ENCODE peak calls at places on chromosome 16, in nine cellular contexts. L is endothelial cell, I is Peyer's patch, B is astrocyte of the cerebellum, Q is Calu3, W is activated B cell treated with CpG ODN at 0.5 μM for 24 hours, K is astrocyte of the spinal cord, V is AG10803, E is choroid plexus epithelial cell. J is an unnamed sample.

GRCh38 chr16:4380131-4381063 is 8.7 kb downstream of the VASN start:
- DNase-seq in I (no peak), B (no peak), K (no peak), E (no peak), W (no peak), V (no peak), Q (no peak), L (no peak), J (no peak)

GRCh38 chr16:27362570-27363245 is 39.3 kb upstream of the IL21R start:
- DNase-seq in W (no peak), B (no peak), V (no peak), E (no peak), K (no peak), Q (no peak), I (peak), L (no peak), J (no peak)

GRCh38 chr16:31471875-31472558 is at the start of gene TGFB1I1:
- DNase-seq in V (peak), E (peak), Q (peak), B (no peak), I (peak), W (no peak), K (peak), L (no peak), J (no peak)

GRCh38 chr16:77748426-77748825 is 26.1 kb downstream of the NUDT7 start:
- DNase-seq in K (no peak), V (no peak), L (no peak), E (no peak), I (no peak), W (no peak), B (no peak), Q (no peak), J (no peak)

GRCh38 chr16:88460496-88461169 is 7.6 kb downstream of the ZFPM1 start:
- DNase-seq in W (no peak), I (no peak), V (no peak), K (no peak), E (no peak), Q (no peak), L (no peak), B (no peak), J (no peak)

GRCh38 chr16:24381470-24382118 is 125.5 kb downstream of the CACNG3 start:
- DNase-seq in Q (no peak), B (no peak), I (no peak), V (no peak), W (no peak), E (no peak), L (no peak), K (no peak), J (no peak)

GRCh38 chr16:29995330-29995910 is at the start of gene HIRIP3:
- DNase-seq in B (peak), K (peak), V (peak), W (peak), L (peak), I (peak), E (peak), Q (peak), J (peak)

GRCh38 chr16:9761870-9762269 is 420.4 kb downstream of the GRIN2A start:
- DNase-seq in E (no peak), L (no peak), I (no peak), W (no peak), K (no peak), Q (no peak), B (no peak), V (no peak), J (no peak)

GRCh38 chr16:76705883-76706282 is 428.7 kb downstream of the CNTNAP4 start:
- DNase-seq in K (no peak), Q (no peak), B (no peak), L (no peak), W (no peak), V (no peak), I (no peak), E (no peak), J (no peak)

GRCh38 chr16:68893710-68894705 is 50.7 kb downstream of the TANGO6 start:
- DNase-seq in I (no peak), K (peak), Q (no peak), B (peak), L (peak), E (peak), W (no peak), V (peak), J (no peak)

GRCh38 chr16:3576211-3576610 is 992 bp downstream of the NLRC3 start:
- DNase-seq in W (no peak), K (no peak), L (no peak), E (no peak), V (no peak), B (no peak), I (no peak), Q (no peak), J (no peak)

GRCh38 chr16:3131755-3132377 is 3.0 kb upstream of the ZNF213 start:
- DNase-seq in B (no peak), Q (peak), E (peak), W (no peak), I (peak), L (peak), K (peak), V (no peak), J (no peak)

GRCh38 chr16:81730090-81731051 is 48.7 kb upstream of the PLCG2 start:
- DNase-seq in I (peak), K (peak), W (peak), E (peak), B (peak), L (peak), Q (peak), V (peak), J (peak)

GRCh38 chr16:79007614-79008013 is 592.9 kb downstream of the MAF start:
- DNase-seq in W (no peak), L (no peak), B (no peak), I (no peak), Q (peak), E (no peak), K (no peak), V (no peak), J (no peak)

GRCh38 chr16:64864232-64864803 is 257.5 kb downstream of the CDH11 start:
- DNase-seq in V (peak), B (peak), Q (no peak), I (no peak), E (peak), W (no peak), K (peak), L (no peak), J (no peak)

GRCh38 chr16:27209591-27209990 is 6.3 kb downstream of the KDM8 start:
- DNase-seq in V (no peak), I (no peak), B (no peak), E (no peak), Q (no peak), L (no peak), W (no peak), K (no peak), J (no peak)

GRCh38 chr16:78122774-78123315 is 23.4 kb downstream of the WWOX start:
- DNase-seq in I (no peak), K (peak), B (peak), W (no peak), L (no peak), Q (peak), E (peak), V (peak), J (no peak)

GRCh38 chr16:72109300-72109699 is 15.7 kb downstream of the DHX38 start:
- DNase-seq in L (no peak), Q (no peak), B (no peak), I (no peak), K (no peak), E (no peak), W (no peak), V (no peak), J (no peak)

GRCh38 chr16:11315499-11315898 is 29.8 kb upstream of the RMI2 start:
- DNase-seq in I (no peak), E (peak), L (peak), V (no peak), W (no peak), Q (no peak), B (peak), K (peak), J (no peak)
- TF ChIP-seq CTCF in I (no peak), E (peak), L (peak), V (no peak), W (no peak), Q (no peak), B (peak), K (peak), J (no peak)

GRCh38 chr16:66156538-66156937 is 210.0 kb upstream of the CDH5 start:
- DNase-seq in I (no peak), E (no peak), B (no peak), L (no peak), W (no peak), V (no peak), K (no peak), Q (no peak), J (no peak)

GRCh38 chr16:66154801-66155200 is 211.7 kb upstream of the CDH5 start:
- DNase-seq in L (no peak), B (no peak), W (no peak), K (no peak), E (no peak), V (peak), Q (no peak), I (no peak), J (no peak)

GRCh38 chr16:66150691-66151090 is 215.8 kb upstream of the CDH5 start:
- DNase-seq in E (peak), K (peak), L (no peak), I (no peak), Q (no peak), V (peak), W (no peak), B (peak), J (no peak)

GRCh38 chr16:66155933-66156332 is 210.6 kb upstream of the CDH5 start:
- DNase-seq in I (no peak), E (no peak), Q (no peak), K (no peak), L (no peak), W (no peak), V (no peak), B (no peak), J (no peak)

DNA sequence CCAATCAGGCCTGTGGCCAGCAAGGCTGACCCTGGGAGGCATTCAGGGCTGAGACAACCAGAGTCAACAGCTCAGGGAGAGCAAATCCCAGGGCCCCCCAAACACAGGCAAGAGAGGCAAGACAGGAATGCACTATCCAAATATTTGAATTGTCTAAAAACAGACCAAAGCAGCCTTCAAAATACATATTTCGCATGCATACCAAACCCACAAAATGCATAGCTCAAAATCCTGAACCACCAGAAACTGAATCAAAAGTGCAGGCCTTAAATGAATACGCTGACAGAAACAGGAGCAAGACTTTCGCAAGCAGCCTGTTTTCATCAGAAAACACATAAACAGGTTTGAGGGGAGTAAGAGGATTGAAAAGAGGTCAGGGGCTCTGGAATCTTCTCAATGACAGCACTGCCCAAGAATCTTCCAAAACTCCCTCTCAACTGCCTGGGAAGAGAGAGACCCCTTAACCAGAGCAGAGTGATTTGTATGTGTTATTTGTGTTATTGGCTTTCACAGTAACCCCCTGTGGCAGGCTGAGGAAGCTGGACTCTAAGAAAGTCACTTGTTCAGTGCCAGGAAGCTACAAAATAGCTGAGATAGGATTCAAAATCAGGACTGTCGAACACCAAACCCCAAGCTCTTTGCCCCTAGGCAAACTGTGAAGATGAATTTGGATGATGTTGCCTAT is 213.5 kb upstream of the CDH5 start:
- DNase-seq in L (no peak), K (peak), W (no peak), Q (no peak), V (peak), E (peak), B (peak), I (no peak), J (no peak)
- TF ChIP-seq CTCF in L (no peak), K (peak), W (no peak), Q (no peak), V (peak), E (peak), B (peak), I (no peak), J (no peak)

GRCh38 chr16:85550422-85551318 is 62.5 kb upstream of the GSE1 start:
- DNase-seq in K (no peak), B (no peak), V (no peak), W (no peak), L (no peak), Q (no peak), I (no peak), E (no peak), J (no peak)
- TF ChIP-seq CTCF in K (peak), B (peak), V (peak), W (no peak), L (no peak), Q (no peak), I (no peak), E (peak), J (no peak)

GRCh38 chr16:57527027-57527426 is 9.3 kb downstream of the CCDC102A start:
- DNase-seq in V (no peak), L (no peak), I (peak), B (no peak), E (no peak), W (no peak), K (no peak), Q (no peak), J (no peak)
- TF ChIP-seq CTCF in V (no peak), L (no peak), I (no peak), B (no peak), E (no peak), W (no peak), K (no peak), Q (no peak), J (no peak)

DNA sequence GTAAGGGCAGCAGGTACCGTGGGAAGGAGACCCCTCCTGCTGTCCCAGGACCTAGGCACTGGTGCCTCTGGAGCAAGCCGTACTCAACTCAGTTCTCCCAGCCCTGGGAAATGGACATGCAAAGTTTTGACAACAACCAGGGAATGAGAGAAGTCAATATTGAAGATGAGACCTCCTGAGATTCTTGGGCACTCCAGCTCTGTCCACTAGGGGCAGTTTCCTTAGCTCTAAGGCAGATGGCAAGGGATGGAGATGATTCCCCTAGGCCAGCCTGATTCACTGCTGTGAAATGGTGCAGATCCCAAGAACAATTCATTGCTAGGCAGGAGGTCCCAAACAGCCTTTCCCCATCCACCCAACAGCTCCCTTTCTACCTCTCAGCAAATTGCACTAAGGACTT is 20.6 kb upstream of the SDR42E2 start:
- DNase-seq in W (no peak), Q (peak), B (no peak), L (peak), I (no peak), E (peak), V (peak), K (no peak), J (no peak)
- TF ChIP-seq CTCF in W (no peak), Q (peak), B (peak), L (peak), I (peak), E (peak), V (peak), K (peak), J (no peak)

J was measured in natural killer cell.